ENCODE peak calls at places on chromosomes 6 and 20, in ten cellular contexts. T, A, Y, X, S, U, P, Q, F and H are unnamed samples.

GRCh38 chr20:61543931-61544745 is 292.1 kb downstream of the CDH4 start:
- DNase-seq in T (no peak), U (no peak), A (no peak), X (no peak), F (no peak), Y (no peak), Q (no peak), S (no peak), P (no peak), H (no peak)

GRCh38 chr6:98834060-98835031 is at the start of gene POU3F2:
- DNase-seq in P (peak), X (peak), F (peak), U (peak), A (peak), Q (peak), Y (peak), T (peak), S (peak), H (peak)

GRCh38 chr6:4660377-4661321 is 115.6 kb upstream of the CDYL start:
- DNase-seq in X (no peak), U (no peak), S (no peak), P (no peak), T (no peak), Q (no peak), Y (no peak), F (no peak), A (no peak), H (no peak)

GRCh38 chr6:9620263-9620662 is 794.6 kb downstream of the TFAP2A start:
- DNase-seq in X (no peak), U (no peak), A (no peak), T (no peak), P (peak), S (no peak), Q (no peak), F (no peak), Y (no peak), H (no peak)

GRCh38 chr6:151627689-151628444 is 134.1 kb downstream of the CCDC170 start:
- DNase-seq in U (no peak), A (peak), S (no peak), X (no peak), P (peak), T (no peak), Y (peak), F (no peak), Q (no peak), H (peak)

GRCh38 chr6:122657601-122658000 is 47.4 kb downstream of the PKIB start:
- DNase-seq in Q (no peak), P (no peak), X (no peak), F (no peak), S (no peak), U (no peak), Y (no peak), T (no peak), A (no peak), H (no peak)

GRCh38 chr6:165974817-165975216 is 192.8 kb downstream of the TBXT start:
- DNase-seq in X (no peak), Q (no peak), A (no peak), F (no peak), U (no peak), T (no peak), S (no peak), Y (no peak), P (no peak), H (no peak)

GRCh38 chr6:56220078-56220477 is 27.3 kb downstream of the COL21A1 start:
- DNase-seq in F (no peak), P (peak), U (no peak), S (no peak), A (peak), T (no peak), Y (peak), X (no peak), Q (no peak), H (no peak)

GRCh38 chr6:114718716-114719270 is 376.0 kb upstream of the HS3ST5 start:
- DNase-seq in U (no peak), X (no peak), Y (no peak), P (no peak), S (no peak), A (no peak), Q (no peak), F (no peak), T (no peak), H (no peak)

GRCh38 chr6:2714359-2714895 is 36.3 kb downstream of the MYLK4 start:
- DNase-seq in Q (no peak), T (no peak), S (no peak), X (no peak), F (peak), Y (no peak), U (no peak), P (peak), A (no peak), H (no peak)

GRCh38 chr20:56826971-56827645 is 198.0 kb downstream of the TFAP2C start:
- DNase-seq in Q (no peak), X (peak), P (peak), F (no peak), A (no peak), T (no peak), Y (no peak), U (no peak), S (no peak), H (no peak)

GRCh38 chr20:11686900-11687543 is 230.7 kb upstream of the BTBD3 start:
- DNase-seq in X (peak), S (no peak), P (no peak), Q (no peak), Y (peak), A (peak), F (peak), U (no peak), T (no peak), H (peak)

GRCh38 chr20:1802385-1803215 is 92.6 kb upstream of the SIRPA start:
- DNase-seq in A (peak), P (peak), X (peak), U (no peak), S (peak), T (no peak), F (peak), Q (peak), Y (peak), H (peak)

GRCh38 chr6:168411130-168411529 is 29.9 kb upstream of the SMOC2 start:
- DNase-seq in F (no peak), S (no peak), X (no peak), U (no peak), Y (no peak), A (no peak), T (no peak), Q (no peak), P (no peak), H (no peak)

GRCh38 chr6:65448806-65449397 is 258.1 kb downstream of the EYS start:
- DNase-seq in P (no peak), T (no peak), Y (no peak), Q (no peak), A (peak), X (no peak), S (no peak), F (no peak), U (no peak), H (no peak)

GRCh38 chr20:45269754-45270270 is 15.4 kb upstream of the SLPI start:
- DNase-seq in Y (no peak), T (no peak), F (no peak), S (no peak), X (no peak), Q (no peak), A (no peak), P (no peak), U (no peak), H (no peak)

GRCh38 chr20:51500936-51501335 is 41.6 kb downstream of the NFATC2 start:
- DNase-seq in A (no peak), X (no peak), T (peak), S (no peak), P (no peak), U (no peak), F (no peak), Q (peak), Y (no peak), H (no peak)

GRCh38 chr20:25623225-25623735 is 534 bp downstream of the NANP start:
- DNase-seq in P (peak), A (peak), F (peak), Q (peak), T (peak), U (peak), Y (no peak), S (peak), X (peak), H (no peak)

GRCh38 chr6:138297761-138298298 is 79.5 kb upstream of the PBOV1 start:
- DNase-seq in P (no peak), X (no peak), Y (no peak), T (no peak), U (no peak), Q (peak), F (no peak), A (no peak), S (no peak), H (no peak)

GRCh38 chr20:59154317-59155013 is 9.2 kb upstream of the ZNF831 start:
- DNase-seq in X (no peak), A (no peak), Q (no peak), Y (no peak), T (no peak), U (no peak), F (no peak), S (no peak), P (no peak), H (no peak)